ENCODE peak calls at places on chromosomes 13 and 19, in four cellular contexts. One of them, this sample, is unnamed.
A peak's percentile ranks its signal among the peaks of the same experiment; 100 is the strongest.

GRCh38 chr13:34162545-34162936 is 344.6 kb downstream of the RFC3 start:
- DNase-seq in naive thymus-derived CD4-positive, alpha-beta T cell: no peak
- DNase-seq in mucosa of descending colon: no peak
- DNase-seq in endodermal cell: no peak
- DNase-seq in this sample: peak; percentile 43

GRCh38 chr13:49649244-49649962 is 21.1 kb downstream of the ARL11 start:
- DNase-seq in naive thymus-derived CD4-positive, alpha-beta T cell: no peak
- DNase-seq in endodermal cell: no peak
- DNase-seq in mucosa of descending colon: no peak
- DNase-seq in this sample: peak; percentile 45

GRCh38 chr13:83883061-83883523 is 818 bp upstream of the SLITRK1 start:
- DNase-seq in mucosa of descending colon: no peak
- DNase-seq in naive thymus-derived CD4-positive, alpha-beta T cell: no peak
- DNase-seq in endodermal cell: peak; percentile 57
- DNase-seq in this sample: peak; percentile 31

GRCh38 chr13:51674276-51674675 is 90.0 kb downstream of the WDFY2 start:
- DNase-seq in mucosa of descending colon: peak; percentile 61
- DNase-seq in naive thymus-derived CD4-positive, alpha-beta T cell: no peak
- DNase-seq in endodermal cell: peak; percentile 56
- DNase-seq in this sample: no peak

GRCh38 chr19:46639356-46640061 is 3.5 kb upstream of the GNG8 start:
- DNase-seq in endodermal cell: no peak
- DNase-seq in naive thymus-derived CD4-positive, alpha-beta T cell: no peak
- DNase-seq in mucosa of descending colon: peak; percentile 65
- DNase-seq in this sample: no peak

GRCh38 chr13:114118763-114119123 is 13.7 kb downstream of the RASA3 start:
- DNase-seq in endodermal cell: no peak
- DNase-seq in mucosa of descending colon: peak; percentile 36
- DNase-seq in naive thymus-derived CD4-positive, alpha-beta T cell: peak; percentile 7
- DNase-seq in this sample: no peak

GRCh38 chr13:38693641-38694040 is 6.8 kb downstream of the FREM2 start:
- DNase-seq in endodermal cell: no peak
- DNase-seq in naive thymus-derived CD4-positive, alpha-beta T cell: no peak
- DNase-seq in mucosa of descending colon: no peak
- DNase-seq in this sample: peak; percentile 34

GRCh38 chr13:95067303-95067702 is 233.9 kb downstream of the ABCC4 start:
- DNase-seq in mucosa of descending colon: no peak
- DNase-seq in endodermal cell: no peak
- DNase-seq in naive thymus-derived CD4-positive, alpha-beta T cell: no peak
- DNase-seq in this sample: no peak

GRCh38 chr13:57946361-57946760 is 314.8 kb downstream of the PCDH17 start:
- DNase-seq in endodermal cell: no peak
- DNase-seq in naive thymus-derived CD4-positive, alpha-beta T cell: no peak
- DNase-seq in mucosa of descending colon: no peak
- DNase-seq in this sample: no peak

GRCh38 chr19:46299004-46299509 is 2.2 kb downstream of the HIF3A start:
- DNase-seq in endodermal cell: peak; percentile 63
- DNase-seq in naive thymus-derived CD4-positive, alpha-beta T cell: no peak
- DNase-seq in mucosa of descending colon: peak; percentile 100
- DNase-seq in this sample: peak; percentile 22

GRCh38 chr13:49314344-49314882 is 66.7 kb downstream of the CDADC1 start:
- DNase-seq in endodermal cell: no peak
- DNase-seq in naive thymus-derived CD4-positive, alpha-beta T cell: no peak
- DNase-seq in mucosa of descending colon: no peak
- DNase-seq in this sample: no peak

GRCh38 chr19:40619333-40620160 is 18.4 kb downstream of the LTBP4 start:
- DNase-seq in naive thymus-derived CD4-positive, alpha-beta T cell: no peak
- DNase-seq in mucosa of descending colon: no peak
- DNase-seq in endodermal cell: no peak
- DNase-seq in this sample: no peak

GRCh38 chr19:6423499-6424189 is 967 bp downstream of the KHSRP start:
- DNase-seq in naive thymus-derived CD4-positive, alpha-beta T cell: no peak
- DNase-seq in mucosa of descending colon: peak; percentile 51
- DNase-seq in endodermal cell: peak; percentile 86
- DNase-seq in this sample: peak; percentile 33

GRCh38 chr19:29545866-29546582 is 20.2 kb downstream of the VSTM2B start:
- DNase-seq in naive thymus-derived CD4-positive, alpha-beta T cell: no peak
- DNase-seq in endodermal cell: no peak
- DNase-seq in mucosa of descending colon: no peak
- DNase-seq in this sample: no peak

GRCh38 chr19:49497790-49498106 is 1.5 kb downstream of the RPS11 start:
- DNase-seq in mucosa of descending colon: no peak
- DNase-seq in naive thymus-derived CD4-positive, alpha-beta T cell: no peak
- DNase-seq in endodermal cell: no peak
- DNase-seq in this sample: no peak

GRCh38 chr19:54354761-54355160 is 10.0 kb downstream of the LAIR1 start:
- DNase-seq in naive thymus-derived CD4-positive, alpha-beta T cell: no peak
- DNase-seq in endodermal cell: no peak
- DNase-seq in mucosa of descending colon: no peak
- DNase-seq in this sample: no peak

GRCh38 chr19:49335071-49335783 is at the start of gene CD37:
- DNase-seq in naive thymus-derived CD4-positive, alpha-beta T cell: peak; percentile 70
- DNase-seq in endodermal cell: peak; percentile 44
- DNase-seq in mucosa of descending colon: no peak
- DNase-seq in this sample: no peak

GRCh38 chr19:46515879-46516350 is 20.2 kb upstream of the PNMA8B start:
- DNase-seq in naive thymus-derived CD4-positive, alpha-beta T cell: peak; percentile 63
- DNase-seq in mucosa of descending colon: no peak
- DNase-seq in endodermal cell: no peak
- DNase-seq in this sample: peak; percentile 22

GRCh38 chr19:56725829-56726424 is 54.4 kb upstream of the ZNF835 start:
- DNase-seq in naive thymus-derived CD4-positive, alpha-beta T cell: no peak
- DNase-seq in mucosa of descending colon: no peak
- DNase-seq in endodermal cell: no peak
- DNase-seq in this sample: peak; percentile 61

GRCh38 chr19:17292301-17293074 is 10.7 kb downstream of the ABHD8 start:
- DNase-seq in endodermal cell: peak; percentile 95
- DNase-seq in naive thymus-derived CD4-positive, alpha-beta T cell: peak; percentile 84
- DNase-seq in mucosa of descending colon: peak; percentile 90
- DNase-seq in this sample: peak; percentile 87

GRCh38 chr13:19618925-19619324 is 14.5 kb upstream of the MPHOSPH8 start:
- DNase-seq in mucosa of descending colon: no peak
- DNase-seq in naive thymus-derived CD4-positive, alpha-beta T cell: peak; percentile 29
- DNase-seq in endodermal cell: peak; percentile 75
- DNase-seq in this sample: no peak

GRCh38 chr19:22502766-22503165 is 80.6 kb upstream of the ZNF98 start:
- DNase-seq in endodermal cell: no peak
- DNase-seq in mucosa of descending colon: no peak
- DNase-seq in naive thymus-derived CD4-positive, alpha-beta T cell: no peak
- DNase-seq in this sample: no peak

GRCh38 chr13:98484289-98485219 is 92.4 kb downstream of the STK24 start:
- DNase-seq in naive thymus-derived CD4-positive, alpha-beta T cell: no peak
- DNase-seq in mucosa of descending colon: peak; percentile 79
- DNase-seq in endodermal cell: peak; percentile 94
- DNase-seq in this sample: no peak

GRCh38 chr19:45428385-45429231 is 4.9 kb upstream of the ERCC1 start:
- DNase-seq in naive thymus-derived CD4-positive, alpha-beta T cell: no peak
- DNase-seq in mucosa of descending colon: no peak
- DNase-seq in endodermal cell: peak; percentile 88
- DNase-seq in this sample: no peak

GRCh38 chr19:48329167-48329891 is 4.0 kb downstream of the EMP3 start:
- DNase-seq in endodermal cell: peak; percentile 74
- DNase-seq in naive thymus-derived CD4-positive, alpha-beta T cell: peak; percentile 38
- DNase-seq in mucosa of descending colon: no peak
- DNase-seq in this sample: no peak